ENCODE peak calls at places on chromosomes 11 and 22, in seven cellular contexts. One of them, this sample, is unnamed.

GRCh38 chr11:29773656-29774264 is 243.1 kb downstream of the KCNA4 start:
- DNase-seq in fibroblast of pulmonary artery: peak
- DNase-seq in coronary artery: no peak
- DNase-seq in WERI-Rb-1: no peak
- DNase-seq in tibial nerve: no peak
- DNase-seq in astrocyte of the cerebellum: peak
- DNase-seq in kidney epithelial cell: peak
- DNase-seq in this sample: no peak

GRCh38 chr11:108967571-108967970 is 302.7 kb downstream of the DDX10 start:
- DNase-seq in WERI-Rb-1: peak
- DNase-seq in fibroblast of pulmonary artery: no peak
- DNase-seq in coronary artery: no peak
- DNase-seq in tibial nerve: no peak
- DNase-seq in kidney epithelial cell: no peak
- DNase-seq in astrocyte of the cerebellum: no peak
- DNase-seq in this sample: no peak

GRCh38 chr22:27501191-27501936 is 300.2 kb downstream of the MN1 start:
- DNase-seq in fibroblast of pulmonary artery: no peak
- DNase-seq in coronary artery: no peak
- DNase-seq in WERI-Rb-1: no peak
- DNase-seq in kidney epithelial cell: no peak
- DNase-seq in astrocyte of the cerebellum: no peak
- DNase-seq in tibial nerve: no peak
- DNase-seq in this sample: no peak

GRCh38 chr11:64611961-64612646 is 21.1 kb downstream of the SLC22A12 start:
- DNase-seq in fibroblast of pulmonary artery: no peak
- DNase-seq in kidney epithelial cell: no peak
- DNase-seq in tibial nerve: no peak
- DNase-seq in astrocyte of the cerebellum: no peak
- DNase-seq in WERI-Rb-1: no peak
- DNase-seq in coronary artery: no peak
- DNase-seq in this sample: no peak

GRCh38 chr22:38187413-38188212 is 6.0 kb upstream of the PLA2G6 start:
- DNase-seq in tibial nerve: no peak
- DNase-seq in kidney epithelial cell: no peak
- DNase-seq in coronary artery: no peak
- DNase-seq in fibroblast of pulmonary artery: peak
- DNase-seq in WERI-Rb-1: no peak
- DNase-seq in astrocyte of the cerebellum: no peak
- DNase-seq in this sample: no peak

GRCh38 chr22:30087611-30088010 is 7.3 kb downstream of the HORMAD2 start:
- DNase-seq in fibroblast of pulmonary artery: no peak
- DNase-seq in coronary artery: no peak
- DNase-seq in tibial nerve: no peak
- DNase-seq in kidney epithelial cell: peak
- DNase-seq in WERI-Rb-1: no peak
- DNase-seq in astrocyte of the cerebellum: no peak
- DNase-seq in this sample: peak

GRCh38 chr11:61071880-61072279 is 30.4 kb upstream of the CD5 start:
- DNase-seq in fibroblast of pulmonary artery: no peak
- DNase-seq in coronary artery: no peak
- DNase-seq in kidney epithelial cell: no peak
- DNase-seq in tibial nerve: no peak
- DNase-seq in WERI-Rb-1: no peak
- DNase-seq in astrocyte of the cerebellum: no peak
- DNase-seq in this sample: no peak

GRCh38 chr11:22795914-22796313 is 33.7 kb downstream of the SVIP start:
- DNase-seq in kidney epithelial cell: no peak
- DNase-seq in WERI-Rb-1: no peak
- DNase-seq in astrocyte of the cerebellum: no peak
- DNase-seq in tibial nerve: no peak
- DNase-seq in coronary artery: no peak
- DNase-seq in fibroblast of pulmonary artery: peak
- DNase-seq in this sample: no peak

GRCh38 chr11:47724041-47724729 is 9.0 kb upstream of the AGBL2 start:
- DNase-seq in kidney epithelial cell: peak
- DNase-seq in coronary artery: peak
- DNase-seq in tibial nerve: no peak
- DNase-seq in astrocyte of the cerebellum: peak
- DNase-seq in WERI-Rb-1: no peak
- DNase-seq in fibroblast of pulmonary artery: peak
- DNase-seq in this sample: no peak

GRCh38 chr11:86459002-86459385 is 84.3 kb downstream of the CCDC81 start:
- DNase-seq in tibial nerve: no peak
- DNase-seq in astrocyte of the cerebellum: no peak
- DNase-seq in fibroblast of pulmonary artery: peak
- DNase-seq in kidney epithelial cell: no peak
- DNase-seq in coronary artery: no peak
- DNase-seq in WERI-Rb-1: no peak
- DNase-seq in this sample: no peak

GRCh38 chr11:44133335-44133946 is 38.0 kb downstream of the EXT2 start:
- DNase-seq in fibroblast of pulmonary artery: peak
- DNase-seq in astrocyte of the cerebellum: peak
- DNase-seq in tibial nerve: no peak
- DNase-seq in coronary artery: no peak
- DNase-seq in kidney epithelial cell: no peak
- DNase-seq in WERI-Rb-1: no peak
- DNase-seq in this sample: no peak

GRCh38 chr11:66568124-66568916 is at the start of gene CTSF:
- DNase-seq in astrocyte of the cerebellum: peak
- DNase-seq in tibial nerve: peak
- DNase-seq in kidney epithelial cell: no peak
- DNase-seq in WERI-Rb-1: peak
- DNase-seq in fibroblast of pulmonary artery: peak
- DNase-seq in coronary artery: peak
- DNase-seq in this sample: no peak

GRCh38 chr11:1073851-1074243 is 827 bp upstream of the MUC2 start:
- DNase-seq in fibroblast of pulmonary artery: no peak
- DNase-seq in tibial nerve: peak
- DNase-seq in coronary artery: no peak
- DNase-seq in kidney epithelial cell: no peak
- DNase-seq in astrocyte of the cerebellum: no peak
- DNase-seq in WERI-Rb-1: no peak
- DNase-seq in this sample: no peak

GRCh38 chr22:49825944-49826602 is 1.6 kb downstream of the BRD1 start:
- DNase-seq in tibial nerve: no peak
- DNase-seq in astrocyte of the cerebellum: no peak
- DNase-seq in WERI-Rb-1: no peak
- DNase-seq in coronary artery: no peak
- DNase-seq in kidney epithelial cell: no peak
- DNase-seq in fibroblast of pulmonary artery: peak
- DNase-seq in this sample: no peak

GRCh38 chr11:76910620-76911414 is 50.1 kb downstream of the ACER3 start:
- DNase-seq in astrocyte of the cerebellum: no peak
- DNase-seq in tibial nerve: peak
- DNase-seq in coronary artery: no peak
- DNase-seq in WERI-Rb-1: no peak
- DNase-seq in fibroblast of pulmonary artery: peak
- DNase-seq in kidney epithelial cell: no peak
- DNase-seq in this sample: peak

GRCh38 chr11:129652828-129653227 is 162.8 kb upstream of the TMEM45B start:
- DNase-seq in tibial nerve: no peak
- DNase-seq in fibroblast of pulmonary artery: peak
- DNase-seq in astrocyte of the cerebellum: peak
- DNase-seq in kidney epithelial cell: no peak
- DNase-seq in coronary artery: no peak
- DNase-seq in WERI-Rb-1: no peak
- DNase-seq in this sample: no peak

GRCh38 chr11:92627615-92628201 is 341.7 kb upstream of the MTNR1B start:
- DNase-seq in tibial nerve: no peak
- DNase-seq in coronary artery: no peak
- DNase-seq in fibroblast of pulmonary artery: no peak
- DNase-seq in kidney epithelial cell: no peak
- DNase-seq in WERI-Rb-1: no peak
- DNase-seq in astrocyte of the cerebellum: no peak
- DNase-seq in this sample: no peak

GRCh38 chr11:24131698-24132097 is 365.2 kb upstream of the LUZP2 start:
- DNase-seq in coronary artery: no peak
- DNase-seq in astrocyte of the cerebellum: no peak
- DNase-seq in WERI-Rb-1: no peak
- DNase-seq in kidney epithelial cell: no peak
- DNase-seq in tibial nerve: no peak
- DNase-seq in fibroblast of pulmonary artery: no peak
- DNase-seq in this sample: no peak

GRCh38 chr22:17918840-17919239 is 105.5 kb downstream of the MICAL3 start:
- DNase-seq in fibroblast of pulmonary artery: no peak
- DNase-seq in WERI-Rb-1: no peak
- DNase-seq in kidney epithelial cell: peak
- DNase-seq in coronary artery: no peak
- DNase-seq in tibial nerve: no peak
- DNase-seq in astrocyte of the cerebellum: no peak
- DNase-seq in this sample: no peak

GRCh38 chr22:27581688-27582087 is 219.9 kb downstream of the MN1 start:
- DNase-seq in tibial nerve: peak
- DNase-seq in astrocyte of the cerebellum: no peak
- DNase-seq in WERI-Rb-1: no peak
- DNase-seq in fibroblast of pulmonary artery: peak
- DNase-seq in coronary artery: peak
- DNase-seq in kidney epithelial cell: no peak
- DNase-seq in this sample: no peak

GRCh38 chr11:74030668-74031309 is 21.9 kb upstream of the UCP3 start:
- DNase-seq in kidney epithelial cell: no peak
- DNase-seq in coronary artery: no peak
- DNase-seq in tibial nerve: no peak
- DNase-seq in WERI-Rb-1: no peak
- DNase-seq in astrocyte of the cerebellum: no peak
- DNase-seq in fibroblast of pulmonary artery: no peak
- DNase-seq in this sample: no peak

GRCh38 chr22:32713737-32714457 is 87.6 kb upstream of the TIMP3 start:
- DNase-seq in WERI-Rb-1: no peak
- DNase-seq in fibroblast of pulmonary artery: no peak
- DNase-seq in coronary artery: no peak
- DNase-seq in tibial nerve: no peak
- DNase-seq in astrocyte of the cerebellum: no peak
- DNase-seq in kidney epithelial cell: no peak
- DNase-seq in this sample: no peak
- H3K4me3 ChIP-seq in WERI-Rb-1: no peak
- H3K4me3 ChIP-seq in fibroblast of pulmonary artery: no peak
- H3K4me3 ChIP-seq in coronary artery: no peak
- H3K4me3 ChIP-seq in tibial nerve: no peak
- H3K4me3 ChIP-seq in astrocyte of the cerebellum: no peak
- H3K4me3 ChIP-seq in kidney epithelial cell: no peak
- H3K4me3 ChIP-seq in this sample: no peak

DNA sequence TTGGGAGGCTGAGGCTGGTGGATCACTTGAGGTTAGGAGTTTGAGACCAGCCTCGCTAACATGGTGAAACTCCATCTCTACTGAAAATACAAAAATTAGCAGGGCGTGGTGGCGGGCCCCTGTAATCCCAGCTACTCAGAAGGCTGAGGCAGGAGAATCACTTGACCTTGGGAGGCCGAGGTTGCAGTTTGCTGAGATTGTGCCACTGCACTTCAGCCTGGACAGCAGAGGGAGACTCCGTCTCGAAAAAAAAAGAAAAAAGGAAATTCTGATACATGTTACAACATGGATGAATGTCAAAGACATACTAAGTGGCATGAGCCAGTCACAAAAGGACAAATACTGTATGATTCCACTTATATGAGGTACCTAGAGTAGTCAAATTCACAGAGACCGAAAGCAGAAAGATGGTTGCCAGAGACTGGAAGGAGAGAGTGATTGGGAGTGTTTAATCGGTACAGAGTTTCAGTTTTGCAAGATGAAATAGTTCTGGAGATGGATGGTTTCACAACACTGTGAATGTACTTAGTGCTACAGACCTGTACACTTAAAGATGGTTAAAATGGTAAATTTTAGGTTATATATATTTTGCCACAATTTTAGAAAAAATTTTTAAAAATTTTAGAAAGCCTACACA is 92.3 kb downstream of the BLID start:
- DNase-seq in astrocyte of the cerebellum: no peak
- DNase-seq in tibial nerve: no peak
- DNase-seq in coronary artery: no peak
- DNase-seq in WERI-Rb-1: no peak
- DNase-seq in fibroblast of pulmonary artery: no peak
- DNase-seq in kidney epithelial cell: no peak
- DNase-seq in this sample: no peak
- H3K4me3 ChIP-seq in astrocyte of the cerebellum: no peak
- H3K4me3 ChIP-seq in tibial nerve: no peak
- H3K4me3 ChIP-seq in coronary artery: no peak
- H3K4me3 ChIP-seq in WERI-Rb-1: no peak
- H3K4me3 ChIP-seq in fibroblast of pulmonary artery: no peak
- H3K4me3 ChIP-seq in kidney epithelial cell: no peak
- H3K4me3 ChIP-seq in this sample: no peak

GRCh38 chr11:132126973-132127900 is 756.8 kb downstream of the NTM start:
- DNase-seq in fibroblast of pulmonary artery: peak
- DNase-seq in kidney epithelial cell: no peak
- DNase-seq in astrocyte of the cerebellum: peak
- DNase-seq in tibial nerve: peak
- DNase-seq in coronary artery: no peak
- DNase-seq in WERI-Rb-1: peak
- DNase-seq in this sample: no peak
- H3K4me3 ChIP-seq in fibroblast of pulmonary artery: peak
- H3K4me3 ChIP-seq in kidney epithelial cell: no peak
- H3K4me3 ChIP-seq in astrocyte of the cerebellum: peak
- H3K4me3 ChIP-seq in tibial nerve: peak
- H3K4me3 ChIP-seq in coronary artery: peak
- H3K4me3 ChIP-seq in WERI-Rb-1: no peak
- H3K4me3 ChIP-seq in this sample: peak

GRCh38 chr11:57460017-57460755 is at the start of gene RTN4RL2:
- DNase-seq in fibroblast of pulmonary artery: peak
- DNase-seq in kidney epithelial cell: no peak
- DNase-seq in tibial nerve: no peak
- DNase-seq in astrocyte of the cerebellum: no peak
- DNase-seq in WERI-Rb-1: peak
- DNase-seq in coronary artery: no peak
- DNase-seq in this sample: no peak

GRCh38 chr11:57459112-57460016 is 964 bp upstream of the RTN4RL2 start:
- DNase-seq in WERI-Rb-1: no peak
- DNase-seq in astrocyte of the cerebellum: no peak
- DNase-seq in fibroblast of pulmonary artery: no peak
- DNase-seq in tibial nerve: no peak
- DNase-seq in kidney epithelial cell: no peak
- DNase-seq in coronary artery: no peak
- DNase-seq in this sample: no peak

GRCh38 chr11:57461841-57462489 is 1.6 kb downstream of the RTN4RL2 start:
- DNase-seq in fibroblast of pulmonary artery: no peak
- DNase-seq in tibial nerve: no peak
- DNase-seq in kidney epithelial cell: no peak
- DNase-seq in WERI-Rb-1: no peak
- DNase-seq in coronary artery: no peak
- DNase-seq in astrocyte of the cerebellum: no peak
- DNase-seq in this sample: no peak

GRCh38 chr11:57462597-57462996 is 2.3 kb downstream of the RTN4RL2 start:
- DNase-seq in WERI-Rb-1: no peak
- DNase-seq in kidney epithelial cell: no peak
- DNase-seq in coronary artery: no peak
- DNase-seq in fibroblast of pulmonary artery: no peak
- DNase-seq in astrocyte of the cerebellum: no peak
- DNase-seq in tibial nerve: no peak
- DNase-seq in this sample: no peak

GRCh38 chr11:57460756-57461749 is 725 bp downstream of the RTN4RL2 start:
- DNase-seq in WERI-Rb-1: no peak
- DNase-seq in tibial nerve: no peak
- DNase-seq in kidney epithelial cell: no peak
- DNase-seq in fibroblast of pulmonary artery: no peak
- DNase-seq in coronary artery: no peak
- DNase-seq in astrocyte of the cerebellum: no peak
- DNase-seq in this sample: no peak
- H3K4me3 ChIP-seq in WERI-Rb-1: peak
- H3K4me3 ChIP-seq in tibial nerve: peak
- H3K4me3 ChIP-seq in kidney epithelial cell: peak
- H3K4me3 ChIP-seq in fibroblast of pulmonary artery: peak
- H3K4me3 ChIP-seq in coronary artery: peak
- H3K4me3 ChIP-seq in astrocyte of the cerebellum: peak
- H3K4me3 ChIP-seq in this sample: peak